ENCODE peak calls at places on chromosomes 6 and 20, in seven cellular contexts. C, H, Q, Z, N, Y and R are unnamed samples. For H3K9me3, the result is how much of the 10 kb centered on the place peaks cover.

GRCh38 chr20:3794701-3795420 is 1.2 kb upstream of the CDC25B start:
- DNase-seq in C (no peak), H (no peak), Q (no peak), Z (no peak), N (no peak), Y (no peak), R (no peak)

GRCh38 chr6:92708945-92709344 is 710.4 kb downstream of the EPHA7 start:
- DNase-seq in C (no peak), H (no peak), Q (no peak), Z (no peak), N (no peak), Y (no peak), R (no peak)

GRCh38 chr20:5557123-5557522 is 193.1 kb upstream of the SHLD1 start:
- DNase-seq in C (peak), H (peak), Q (peak), Z (peak), N (peak), Y (peak), R (peak)

GRCh38 chr20:62951896-62952372 is 575 bp upstream of the SLC17A9 start:
- DNase-seq in C (no peak), H (no peak), Q (no peak), Z (no peak), N (no peak), Y (peak), R (no peak)

GRCh38 chr6:86963352-86963751 is 26.0 kb downstream of the HTR1E start:
- DNase-seq in C (peak), H (no peak), Q (no peak), Z (peak), N (no peak), Y (no peak), R (peak)

GRCh38 chr6:35893246-35893645 is 27.7 kb downstream of the SRPK1 start:
- DNase-seq in C (no peak), H (no peak), Q (no peak), Z (peak), N (no peak), Y (no peak), R (no peak)

GRCh38 chr20:9408422-9409300 is 105.7 kb upstream of the LAMP5 start:
- DNase-seq in C (peak), H (no peak), Q (peak), Z (peak), N (no peak), Y (no peak), R (peak)

GRCh38 chr20:1323830-1324597 is 4.9 kb downstream of the SDCBP2 start:
- DNase-seq in C (no peak), H (no peak), Q (no peak), Z (no peak), N (no peak), Y (no peak), R (no peak)

GRCh38 chr6:110392727-110393126 is 22.6 kb downstream of the DDO start:
- DNase-seq in C (no peak), H (no peak), Q (no peak), Z (no peak), N (peak), Y (no peak), R (no peak)

GRCh38 chr6:15527838-15528617 is 134.8 kb downstream of the DTNBP1 start:
- DNase-seq in C (peak), H (no peak), Q (no peak), Z (peak), N (peak), Y (peak), R (no peak)

GRCh38 chr20:8527998-8528397 is 395.9 kb downstream of the PLCB1 start:
- DNase-seq in C (peak), H (no peak), Q (peak), Z (peak), N (no peak), Y (no peak), R (peak)

GRCh38 chr6:17902953-17903352 is 84.5 kb downstream of the KIF13A start:
- DNase-seq in C (no peak), H (no peak), Q (peak), Z (no peak), N (no peak), Y (no peak), R (no peak)

DNA sequence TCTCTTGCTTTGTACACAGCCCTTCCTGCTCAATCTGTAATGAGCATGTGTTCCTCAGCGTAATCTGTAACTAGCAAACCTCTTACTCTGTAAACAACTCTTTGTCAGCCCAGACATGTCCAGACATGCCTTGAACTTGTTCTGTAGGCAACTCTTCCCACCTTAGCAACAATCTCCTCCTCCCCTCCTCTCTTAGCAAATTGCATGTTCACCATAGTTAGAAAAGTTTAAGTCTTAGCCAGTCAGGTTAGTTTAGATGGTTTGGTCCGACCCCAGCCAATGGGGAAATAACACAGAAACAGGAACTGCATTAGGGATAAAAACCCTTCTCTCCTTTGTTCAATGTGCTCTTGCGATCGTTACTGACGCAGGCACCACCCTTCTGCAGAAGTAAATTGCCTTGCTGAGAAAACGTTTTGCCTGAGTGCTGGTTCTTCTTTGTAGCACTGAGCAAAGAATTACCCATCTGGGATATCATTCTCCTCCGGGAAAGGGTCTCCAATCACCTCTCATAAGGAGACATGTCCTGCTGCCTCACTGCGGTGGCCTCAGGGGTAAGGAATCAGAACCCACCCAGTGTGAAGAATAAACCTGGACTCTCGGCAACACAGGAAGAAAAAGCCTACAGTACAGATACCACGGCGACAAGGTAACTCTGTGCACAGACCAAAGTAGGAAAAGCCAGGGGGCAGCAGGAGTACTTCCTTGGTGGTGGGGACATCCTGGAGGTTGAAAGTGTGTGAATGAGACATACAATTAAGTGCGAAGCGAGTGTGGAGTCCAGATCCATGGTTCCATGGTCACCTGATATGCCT is 26.2 kb downstream of the PLN start:
- DNase-seq in C (no peak), H (peak), Q (peak), Z (peak), N (peak), Y (peak), R (peak)
- H3K9me3 ChIP-seq in C (under half), H (under half), Q (under half), Z (under half), N (under half), Y (under half), R (under half)

GRCh38 chr6:159059099-159059498 is 14.3 kb upstream of the TAGAP start:
- DNase-seq in C (no peak), H (no peak), Q (no peak), Z (no peak), N (no peak), Y (no peak), R (no peak)
- H2AFZ ChIP-seq in C (no peak), H (no peak), Q (no peak), Z (no peak), N (no peak), Y (no peak), R (no peak)

DNA sequence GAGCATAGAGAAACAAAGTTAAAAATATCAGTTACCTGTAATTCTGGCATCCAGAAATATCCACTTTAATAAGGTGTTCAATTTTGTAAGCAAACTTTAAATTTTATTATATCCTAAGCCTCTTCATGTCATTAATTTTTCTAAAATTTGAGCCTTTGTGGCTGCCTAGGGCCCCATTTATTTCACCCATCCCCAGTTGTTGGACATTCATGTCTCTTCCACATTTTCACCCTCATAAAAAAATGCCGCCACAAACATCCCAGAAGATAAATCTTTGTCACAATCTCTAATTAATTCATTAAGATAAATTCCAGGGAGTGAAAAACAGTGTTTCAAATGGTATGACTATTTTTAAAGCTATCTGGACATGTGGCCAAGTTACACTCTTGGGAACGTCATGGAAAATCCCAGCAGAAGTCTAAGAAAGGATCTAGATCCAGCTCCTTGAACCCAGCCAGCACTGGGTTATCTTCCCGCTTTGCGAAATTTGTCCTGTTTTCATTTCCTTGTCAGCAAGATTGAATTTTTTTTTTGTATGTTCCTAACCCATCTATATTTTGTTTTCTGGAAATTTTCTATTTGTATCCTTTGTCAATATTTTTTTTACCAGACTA is 97.2 kb downstream of the TMEM242 start:
- DNase-seq in C (peak), H (peak), Q (peak), Z (peak), N (no peak), Y (peak), R (no peak)
- H3K27ac ChIP-seq in C (peak), H (peak), Q (no peak), Z (peak), N (no peak), Y (no peak), R (no peak)

GRCh38 chr20:59625214-59625922 is 21.0 kb downstream of the PHACTR3 start:
- DNase-seq in C (no peak), H (no peak), Q (no peak), Z (no peak), N (no peak), Y (no peak), R (no peak)
- H3K9me3 ChIP-seq in C (under half), H (under half), Q (under half), Z (under half), N (under half), Y (under half), R (under half)

DNA sequence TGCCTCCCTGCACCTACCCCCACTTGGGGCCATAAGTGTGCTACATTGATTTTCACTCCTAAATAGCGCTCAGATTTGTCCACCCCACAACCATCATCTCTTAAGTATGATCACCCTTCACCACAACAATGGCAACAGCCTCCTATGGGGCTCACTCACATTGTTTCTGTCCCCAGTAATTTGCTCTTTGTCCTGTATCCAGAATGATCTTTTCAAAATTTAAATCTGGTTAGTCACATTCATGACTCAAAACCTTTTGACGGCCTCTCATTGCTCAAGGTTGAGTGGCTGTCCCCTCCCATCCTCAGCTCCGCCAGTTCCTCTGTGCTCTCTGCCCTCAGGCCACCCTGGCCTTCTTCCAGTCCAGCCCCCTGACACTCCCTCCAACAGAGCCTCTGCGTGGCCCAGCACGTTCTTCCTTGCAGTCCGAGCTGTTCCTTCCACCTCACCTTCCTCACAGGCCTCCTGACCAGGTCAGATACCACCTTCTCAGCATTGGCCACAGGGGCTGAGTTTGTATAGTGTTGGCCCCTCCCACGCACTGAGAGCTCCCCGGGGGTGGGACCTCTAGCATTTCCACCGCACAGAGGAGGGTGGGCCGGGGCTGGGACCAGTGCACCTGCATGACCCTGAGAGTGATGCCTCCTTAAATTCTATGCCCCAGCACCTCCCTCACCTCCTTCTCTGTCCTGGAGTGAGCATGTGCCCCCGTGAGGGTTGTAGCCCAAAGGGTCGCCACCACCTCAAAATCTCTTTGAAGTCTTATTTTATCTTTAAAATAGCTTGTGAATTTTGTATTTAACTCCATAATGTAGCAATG is 2.4 kb upstream of the PPP1R3G start:
- DNase-seq in C (peak), H (peak), Q (peak), Z (peak), N (no peak), Y (peak), R (peak)
- H2AFZ ChIP-seq in C (no peak), H (no peak), Q (no peak), Z (peak), N (no peak), Y (no peak), R (no peak)

GRCh38 chr6:99613398-99613704 is 6.7 kb downstream of the PRDM13 start:
- DNase-seq in C (peak), H (peak), Q (peak), Z (no peak), N (peak), Y (peak), R (no peak)
- H3K27ac ChIP-seq in C (no peak), H (no peak), Q (no peak), Z (no peak), N (no peak), Y (no peak), R (no peak)

GRCh38 chr6:168706471-168707177 is 265.6 kb downstream of the SMOC2 start:
- DNase-seq in C (no peak), H (no peak), Q (no peak), Z (no peak), N (no peak), Y (no peak), R (no peak)
- H3K9me3 ChIP-seq in C (under half), H (under half), Q (under half), Z (under half), N (under half), Y (under half), R (under half)